ENCODE peak calls at places on chromosomes 12 and 14, in six cellular contexts. B is tibial artery, N is psoas muscle, A is endothelial cell of umbilical vein, K is body of pancreas, R is cardiac muscle cell. T is an unnamed sample.
A peak's percentile ranks its signal among the peaks of the same experiment; 100 is the strongest.

GRCh38 chr14:104103061-104104005 is 17.8 kb downstream of the ASPG start:
- DNase-seq in B (peak; percentile 63), N (peak; percentile 8), A (no peak), K (no peak), R (no peak), T (peak; percentile 11)

GRCh38 chr14:67900188-67900587 is 80.6 kb downstream of the RAD51B start:
- DNase-seq in B (no peak), N (no peak), A (no peak), K (no peak), R (no peak), T (no peak)

GRCh38 chr12:96068111-96068510 is 32.7 kb upstream of the LTA4H start:
- DNase-seq in B (no peak), N (no peak), A (no peak), K (no peak), R (no peak), T (no peak)

GRCh38 chr14:51458563-51458955 is 193.2 kb upstream of the FRMD6 start:
- DNase-seq in B (no peak), N (no peak), A (peak; percentile 64), K (no peak), R (no peak), T (no peak)

GRCh38 chr12:112178796-112179195 is 53.4 kb downstream of the TRAFD1 start:
- DNase-seq in B (no peak), N (no peak), A (no peak), K (no peak), R (no peak), T (no peak)

GRCh38 chr12:82176016-82176415 is 182.2 kb downstream of the CCDC59 start:
- DNase-seq in B (no peak), N (no peak), A (no peak), K (no peak), R (no peak), T (no peak)

GRCh38 chr12:58961906-58962305 is 41.6 kb upstream of the LRIG3 start:
- DNase-seq in B (no peak), N (no peak), A (peak; percentile 72), K (no peak), R (no peak), T (no peak)

GRCh38 chr14:67514650-67515385 is 18.3 kb upstream of the PLEKHH1 start:
- DNase-seq in B (peak; percentile 66), N (peak; percentile 37), A (peak; percentile 15), K (peak; percentile 47), R (no peak), T (peak; percentile 16)

GRCh38 chr14:100056964-100057817 is 8.0 kb upstream of the EVL start:
- DNase-seq in B (no peak), N (no peak), A (peak; percentile 39), K (no peak), R (peak; percentile 27), T (no peak)

GRCh38 chr12:79689477-79690155 is 1.1 kb downstream of the PAWR start:
- DNase-seq in B (peak; percentile 69), N (peak; percentile 19), A (peak; percentile 70), K (peak; percentile 37), R (peak; percentile 54), T (peak; percentile 11)

GRCh38 chr14:106506901-106507305 is 980.5 kb downstream of the TMEM121 start:
- DNase-seq in B (no peak), N (no peak), A (no peak), K (no peak), R (no peak), T (no peak)

GRCh38 chr12:5997260-5997659 is 52.2 kb upstream of the ANO2 start:
- DNase-seq in B (no peak), N (no peak), A (peak; percentile 19), K (no peak), R (no peak), T (no peak)

GRCh38 chr12:82781288-82782078 is 94.8 kb downstream of the TMTC2 start:
- DNase-seq in B (no peak), N (no peak), A (no peak), K (no peak), R (no peak), T (no peak)

GRCh38 chr14:103735815-103736545 is 20.4 kb downstream of the ZFYVE21 start:
- DNase-seq in B (peak; percentile 64), N (no peak), A (no peak), K (peak; percentile 9), R (no peak), T (no peak)

GRCh38 chr12:123532808-123533649 is 490 bp downstream of the RILPL1 start:
- DNase-seq in B (peak; percentile 80), N (peak; percentile 61), A (peak; percentile 65), K (peak; percentile 31), R (peak; percentile 78), T (peak; percentile 58)

GRCh38 chr12:93918262-93918661 is 230.1 kb upstream of the PLXNC1 start:
- DNase-seq in B (no peak), N (no peak), A (no peak), K (no peak), R (no peak), T (no peak)

GRCh38 chr12:27521066-27521465 is 2.9 kb upstream of the PPFIBP1 start:
- DNase-seq in B (no peak), N (no peak), A (peak; percentile 46), K (no peak), R (no peak), T (no peak)

GRCh38 chr12:109115758-109116610 is at the start of gene ACACB:
- DNase-seq in B (peak; percentile 78), N (peak; percentile 78), A (no peak), K (peak; percentile 89), R (peak; percentile 87), T (peak; percentile 67)

GRCh38 chr14:22791302-22791701 is 23.9 kb downstream of the SLC7A7 start:
- DNase-seq in B (no peak), N (no peak), A (no peak), K (no peak), R (no peak), T (no peak)

GRCh38 chr14:99039316-99040041 is 232.5 kb downstream of the BCL11B start:
- DNase-seq in B (no peak), N (no peak), A (no peak), K (no peak), R (no peak), T (no peak)

GRCh38 chr12:108798551-108799221 is 58.7 kb downstream of the SSH1 start:
- DNase-seq in B (no peak), N (no peak), A (peak; percentile 65), K (no peak), R (no peak), T (no peak)

GRCh38 chr12:53061404-53062010 is 11.6 kb downstream of the TNS2 start:
- DNase-seq in B (peak; percentile 72), N (peak; percentile 38), A (no peak), K (peak; percentile 89), R (no peak), T (no peak)
- TF ChIP-seq CTCF in B (no peak), N (no peak), A (no peak), K (peak; percentile 49), R (peak; percentile 22), T (no peak)

DNA sequence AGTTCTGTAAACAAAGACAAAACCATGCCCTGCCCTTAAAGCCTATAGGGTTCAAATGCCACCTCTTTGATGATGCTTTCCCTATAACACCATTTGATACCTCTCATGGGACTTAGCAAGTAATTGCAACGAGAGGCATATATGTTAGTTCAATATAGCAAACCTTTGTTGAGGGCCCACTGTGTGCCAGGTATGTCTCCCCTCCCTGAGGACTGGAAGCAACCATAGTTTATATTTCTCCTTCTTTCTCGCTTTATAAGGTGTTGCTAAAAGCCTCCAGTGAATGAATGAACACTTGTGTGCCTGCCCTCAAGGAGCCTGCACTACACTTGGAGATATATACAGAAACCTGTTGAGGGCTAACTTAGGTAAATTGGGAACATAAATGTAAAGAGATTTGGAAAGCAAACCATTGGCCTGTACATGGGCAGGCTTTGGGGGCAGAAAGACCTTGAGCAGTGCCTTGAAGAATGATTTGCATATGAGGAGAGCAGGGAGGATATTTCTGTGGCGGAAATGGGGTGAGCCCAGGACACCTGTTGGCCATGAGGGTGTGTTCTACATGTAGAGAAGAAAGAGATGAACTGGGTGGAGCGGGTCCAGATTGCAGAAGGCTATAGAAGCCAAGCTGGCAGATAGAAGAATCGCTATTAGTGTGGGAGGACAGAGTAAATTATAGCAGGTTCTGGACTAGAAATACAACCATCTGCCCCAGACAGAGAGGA is 1.8 kb upstream of the CKAP4 start:
- DNase-seq in B (no peak), N (no peak), A (no peak), K (no peak), R (no peak), T (no peak)
- H3K4me3 ChIP-seq in B (no peak overlapping the region), N (no peak overlapping the region), A (no peak overlapping the region), K (no peak overlapping the region), R (no peak overlapping the region), T (no peak overlapping the region)

DNA sequence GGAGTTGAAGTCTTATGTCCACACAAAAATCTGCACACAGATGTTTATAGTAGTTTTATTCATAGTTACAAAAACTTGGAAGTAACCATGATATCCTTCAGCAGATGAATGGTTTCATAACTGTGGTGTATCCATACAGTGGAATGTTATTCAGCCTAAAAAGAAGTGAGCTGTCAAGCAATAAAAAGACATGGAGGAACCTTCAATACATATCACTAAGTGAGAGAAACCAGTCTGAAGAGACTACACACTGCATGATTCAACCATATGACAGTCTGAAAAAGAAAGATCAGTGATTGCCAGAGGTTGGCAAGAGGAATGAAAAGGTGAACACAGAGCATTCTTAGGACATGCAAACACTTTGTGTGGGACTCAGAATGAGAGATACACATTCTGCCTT is 18.6 kb upstream of the IFNG start:
- DNase-seq in B (no peak), N (no peak), A (no peak), K (no peak), R (no peak), T (no peak)
- H3K36me3 ChIP-seq in B (no peaks in the 10 kb centered on the region), N (no peaks in the 10 kb centered on the region), A (no peaks in the 10 kb centered on the region), K (no peaks in the 10 kb centered on the region), R (no peaks in the 10 kb centered on the region), T (no peaks in the 10 kb centered on the region)

DNA sequence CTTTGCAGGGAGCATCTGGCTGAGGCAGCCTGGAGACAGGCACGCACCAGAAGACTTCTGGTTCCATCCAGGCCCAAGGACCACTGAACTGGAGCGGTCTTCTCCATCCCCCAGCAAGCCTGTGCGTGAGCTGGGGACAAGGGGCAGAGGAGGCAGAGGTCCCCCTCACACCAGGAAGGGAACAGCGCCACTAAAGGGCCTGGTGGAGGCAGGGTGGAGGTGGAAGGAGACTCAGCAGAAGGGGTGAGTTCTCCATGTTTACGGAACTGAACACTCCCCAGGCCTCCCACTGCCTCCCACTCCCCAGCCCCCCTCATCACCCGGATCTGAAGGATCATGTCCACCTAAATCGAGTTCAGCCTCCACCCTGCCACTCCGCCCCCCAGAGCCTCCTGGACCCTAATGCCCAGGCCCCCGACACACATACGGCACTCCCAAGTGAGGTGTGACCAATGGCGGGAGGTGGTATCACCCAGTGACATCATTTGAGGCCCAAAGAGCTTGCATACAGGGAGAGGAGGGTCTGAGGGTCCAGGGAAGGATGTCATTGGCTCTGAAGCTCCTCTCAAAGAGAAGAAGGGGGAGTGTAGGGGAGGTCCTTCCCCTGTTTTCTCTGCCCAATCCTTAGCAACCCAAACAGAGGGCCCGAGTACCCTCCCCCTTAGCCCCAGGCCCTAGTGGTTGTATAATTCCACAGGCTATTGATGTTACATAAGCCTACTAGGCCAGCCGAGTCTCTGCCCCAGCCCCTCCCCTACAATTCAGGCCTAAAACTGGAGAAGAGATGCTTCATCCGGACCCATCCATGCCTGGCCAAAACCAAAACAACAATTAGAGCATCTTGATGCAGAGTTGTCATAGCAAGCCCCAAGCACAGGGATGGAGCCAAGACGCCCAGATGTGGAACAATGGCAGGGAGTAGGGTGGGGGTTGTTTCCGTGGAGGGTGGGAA is 1.0 kb downstream of the FAIM2 start:
- DNase-seq in B (no peak), N (no peak), A (no peak), K (no peak), R (no peak), T (no peak)
- TF ChIP-seq CTCF in B (no peak), N (no peak), A (no peak), K (no peak), R (no peak), T (no peak)

GRCh38 chr14:38207830-38208815 is at the start of gene SSTR1:
- DNase-seq in B (no peak), N (peak; percentile 8), A (peak; percentile 36), K (peak; percentile 85), R (peak; percentile 27), T (peak; percentile 6)
- H3K4me3 ChIP-seq in B (peak within 1 kb of the TSS; percentile 47), N (peak within 1 kb of the TSS; percentile 62), A (peak within 1 kb of the TSS; percentile 20), K (peak within 1 kb of the TSS; percentile 56), R (peak within 1 kb of the TSS; percentile 12), T (peak within 1 kb of the TSS; percentile 57)